ENCODE peak calls at places on chromosomes 13 and 19, in seven cellular contexts. P is SK-N-SH, T is K562, D is H1, M is HCT116, A is HepG2, N is GM12878. R is an unnamed sample.

GRCh38 chr19:46411088-46412033 is 2.0 kb downstream of the CCDC8 start:
- DNase-seq in P (no peak), T (peak), D (no peak), M (no peak), A (no peak), N (no peak), R (no peak)

GRCh38 chr19:4531562-4532165 is 3.4 kb downstream of the PLIN5 start:
- DNase-seq in P (peak), T (no peak), D (no peak), M (no peak), A (no peak), N (no peak), R (no peak)

GRCh38 chr19:14383898-14384669 is 2.8 kb downstream of the ADGRE5 start:
- DNase-seq in P (no peak), T (peak), D (no peak), M (no peak), A (no peak), N (no peak), R (no peak)

GRCh38 chr13:80612804-80613203 is 271.9 kb upstream of the SPRY2 start:
- DNase-seq in P (no peak), T (no peak), D (no peak), M (no peak), A (no peak), N (no peak), R (no peak)

GRCh38 chr19:5285311-5285710 is 55.3 kb downstream of the PTPRS start:
- DNase-seq in P (peak), T (no peak), D (no peak), M (no peak), A (no peak), N (no peak), R (no peak)

GRCh38 chr13:22227895-22228294 is 557.0 kb downstream of the FGF9 start:
- DNase-seq in P (no peak), T (no peak), D (no peak), M (no peak), A (no peak), N (peak), R (no peak)

GRCh38 chr19:28859811-28860210 is 353.1 kb downstream of the UQCRFS1 start:
- DNase-seq in P (no peak), T (no peak), D (no peak), M (no peak), A (no peak), N (no peak), R (no peak)

GRCh38 chr19:50378863-50379236 is 2.6 kb downstream of the NR1H2 start:
- DNase-seq in P (no peak), T (no peak), D (no peak), M (no peak), A (no peak), N (no peak), R (no peak)

GRCh38 chr13:98576215-98576945 is 527 bp downstream of the STK24 start:
- DNase-seq in P (peak), T (peak), D (no peak), M (no peak), A (no peak), N (no peak), R (no peak)
- TF ChIP-seq JUND in P (no peak), T (no peak), D (no peak), M (no peak), A (no peak), N (no peak), R (no peak)

DNA sequence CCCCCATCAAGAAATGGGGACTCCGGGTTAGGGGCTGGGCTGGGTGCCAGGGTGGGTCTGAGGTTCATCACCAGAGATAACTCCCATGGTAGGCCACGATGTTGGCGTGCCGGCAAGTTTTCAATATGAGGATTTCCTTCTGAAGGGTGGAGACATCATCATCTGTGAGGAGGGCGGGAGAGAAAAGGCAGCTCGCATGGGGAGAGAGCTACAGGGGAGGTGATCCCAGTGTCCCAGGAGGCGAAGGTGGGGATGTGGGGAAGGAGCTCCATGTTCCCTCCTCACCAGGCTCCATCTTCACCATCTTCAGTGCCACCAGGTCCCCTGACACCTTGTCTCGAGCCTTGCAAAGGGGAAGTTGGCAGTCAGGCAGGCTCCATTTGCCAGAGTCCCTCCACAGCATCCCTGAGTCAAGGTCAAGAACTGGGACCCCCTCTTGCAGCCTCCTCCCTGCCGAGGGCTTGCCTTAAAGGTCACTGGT is 430 bp downstream of the MAP4K1 start:
- DNase-seq in P (no peak), T (no peak), D (no peak), M (no peak), A (no peak), N (peak), R (no peak)
- TF ChIP-seq JUND in P (no peak), T (no peak), D (no peak), M (no peak), A (no peak), N (no peak), R (no peak)

DNA sequence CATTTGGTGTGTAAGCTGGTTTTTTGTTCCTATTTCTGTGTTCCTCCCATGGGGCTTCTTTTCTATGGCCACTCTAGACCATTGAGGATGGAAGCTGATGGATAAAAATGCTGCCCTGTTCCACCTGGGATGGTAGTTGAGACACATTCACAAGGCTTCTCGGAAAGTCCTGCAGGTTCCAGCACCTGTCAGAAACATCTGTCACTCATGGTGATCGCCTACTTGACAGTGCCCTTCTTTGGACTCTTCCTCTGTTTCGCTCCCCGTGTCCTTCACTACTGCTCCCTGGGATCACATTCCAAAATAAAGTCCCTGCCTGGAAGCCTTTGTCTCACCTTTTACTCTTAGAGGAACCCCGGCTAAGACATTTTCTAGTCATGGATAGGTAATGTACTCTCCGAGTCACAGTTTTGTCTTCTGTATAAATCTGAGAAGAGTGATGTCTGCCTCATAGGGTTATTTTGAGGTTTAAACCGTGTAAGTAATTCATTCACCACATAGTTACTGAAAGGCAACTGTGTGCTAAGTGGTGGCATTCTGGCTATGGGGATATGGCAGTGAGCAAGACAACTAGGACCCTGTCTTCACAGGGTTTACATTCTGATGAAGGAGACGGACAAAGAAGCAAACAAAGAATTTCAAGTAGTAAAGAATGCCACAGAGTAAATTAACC is 21.0 kb downstream of the UBAC2 start:
- DNase-seq in P (no peak), T (no peak), D (no peak), M (no peak), A (no peak), N (no peak), R (no peak)
- TF ChIP-seq JUND in P (no peak), T (no peak), D (no peak), M (no peak), A (no peak), N (no peak), R (no peak)

GRCh38 chr13:112724788-112725345 is 35.0 kb downstream of the ATP11A start:
- DNase-seq in P (no peak), T (no peak), D (no peak), M (no peak), A (no peak), N (no peak), R (no peak)
- TF ChIP-seq JUND in P (no peak), T (no peak), D (no peak), M (no peak), A (no peak), N (no peak), R (no peak)

GRCh38 chr13:44159633-44160279 is 213.9 kb upstream of the SERP2 start:
- DNase-seq in P (no peak), T (no peak), D (no peak), M (no peak), A (no peak), N (no peak), R (peak)

GRCh38 chr13:44158741-44159632 is 214.6 kb upstream of the SERP2 start:
- DNase-seq in P (no peak), T (no peak), D (no peak), M (no peak), A (no peak), N (no peak), R (peak)

GRCh38 chr13:44158055-44158655 is 215.5 kb upstream of the SERP2 start:
- DNase-seq in P (no peak), T (no peak), D (no peak), M (no peak), A (no peak), N (no peak), R (no peak)

GRCh38 chr13:44163108-44163507 is 210.5 kb upstream of the SERP2 start:
- DNase-seq in P (no peak), T (no peak), D (no peak), M (no peak), A (no peak), N (no peak), R (no peak)

DNA sequence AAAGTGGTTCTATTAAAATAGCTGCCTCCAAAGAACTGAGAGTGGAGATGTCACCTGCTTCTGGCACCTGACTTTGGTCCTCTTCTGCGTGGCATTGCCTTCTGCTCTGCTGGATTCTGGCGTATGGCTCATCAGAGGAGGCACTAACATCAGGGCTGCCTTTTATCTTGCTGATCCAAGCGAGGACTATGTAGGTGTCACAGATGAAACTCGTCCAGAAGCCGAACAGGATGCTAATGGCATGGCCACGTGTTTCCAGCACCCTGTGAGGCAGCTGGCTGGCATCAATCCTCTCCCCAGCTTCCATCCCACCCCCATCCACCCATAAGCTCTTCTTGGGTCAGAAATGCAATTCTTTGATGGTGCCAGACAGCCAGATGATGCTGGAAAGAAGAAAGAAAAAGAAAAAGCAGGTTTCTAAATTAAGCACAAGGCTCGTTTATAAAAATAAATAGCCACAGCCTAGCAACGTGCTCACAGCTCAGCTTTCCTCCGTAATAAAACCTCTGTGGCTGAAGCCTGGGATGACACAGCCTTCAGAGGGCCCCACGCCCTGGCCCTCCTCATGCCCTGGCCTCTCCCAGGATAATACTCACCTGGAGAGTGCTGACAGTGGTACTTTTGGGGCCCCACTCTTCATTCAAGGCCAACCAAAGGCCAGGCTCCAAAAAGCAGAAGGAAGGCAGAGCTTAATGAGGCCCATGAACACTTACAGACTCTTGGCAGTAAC is 212.9 kb upstream of the SERP2 start:
- DNase-seq in P (no peak), T (no peak), D (no peak), M (no peak), A (no peak), N (no peak), R (no peak)
- TF ChIP-seq JUND in P (no peak), T (no peak), D (no peak), M (no peak), A (no peak), N (no peak), R (no peak)